ENCODE peak calls at places on chromosomes 2 and 18, in five cellular contexts. T is K562, D is HepG2, F is SK-N-SH, H is GM12878. I is an unnamed sample.

GRCh38 chr18:6638470-6638869 is 91.0 kb upstream of the ARHGAP28 start:
- DNase-seq in T (no peak), D (no peak), F (no peak), H (no peak), I (no peak)

GRCh38 chr18:72863754-72864153 is 4.0 kb downstream of the NETO1 start:
- DNase-seq in T (no peak), D (no peak), F (no peak), H (no peak), I (no peak)

GRCh38 chr18:49030692-49031443 is 80.1 kb upstream of the SMAD7 start:
- DNase-seq in T (no peak), D (no peak), F (no peak), H (no peak), I (no peak)

GRCh38 chr2:180289627-180290026 is 282.5 kb upstream of the CWC22 start:
- DNase-seq in T (no peak), D (peak), F (no peak), H (no peak), I (no peak)

GRCh38 chr2:7792031-7792651 is 874.9 kb downstream of the RNF144A start:
- DNase-seq in T (no peak), D (peak), F (no peak), H (no peak), I (no peak)

GRCh38 chr2:173076557-173077345 is 1.1 kb downstream of the MAP3K20 start:
- DNase-seq in T (peak), D (no peak), F (peak), H (peak), I (no peak)

GRCh38 chr2:207813942-207814341 is 44.2 kb upstream of the FZD5 start:
- DNase-seq in T (no peak), D (no peak), F (no peak), H (no peak), I (no peak)

GRCh38 chr2:133424876-133425275 is 143.4 kb downstream of the NCKAP5 start:
- DNase-seq in T (no peak), D (no peak), F (no peak), H (no peak), I (no peak)

GRCh38 chr2:209523778-209524362 is 100.0 kb downstream of the MAP2 start:
- DNase-seq in T (no peak), D (no peak), F (no peak), H (no peak), I (no peak)

GRCh38 chr18:59740131-59740530 is 42.9 kb upstream of the CCBE1 start:
- DNase-seq in T (no peak), D (no peak), F (no peak), H (no peak), I (no peak)

GRCh38 chr18:77343846-77344527 is 94.3 kb downstream of the GALR1 start:
- DNase-seq in T (no peak), D (no peak), F (no peak), H (no peak), I (no peak)

GRCh38 chr18:77342736-77343135 is 93.1 kb downstream of the GALR1 start:
- DNase-seq in T (no peak), D (no peak), F (no peak), H (no peak), I (no peak)

GRCh38 chr18:77346446-77346845 is 96.8 kb downstream of the GALR1 start:
- DNase-seq in T (no peak), D (no peak), F (no peak), H (no peak), I (no peak)

GRCh38 chr18:77341527-77341926 is 91.9 kb downstream of the GALR1 start:
- DNase-seq in T (no peak), D (no peak), F (no peak), H (no peak), I (no peak)

DNA sequence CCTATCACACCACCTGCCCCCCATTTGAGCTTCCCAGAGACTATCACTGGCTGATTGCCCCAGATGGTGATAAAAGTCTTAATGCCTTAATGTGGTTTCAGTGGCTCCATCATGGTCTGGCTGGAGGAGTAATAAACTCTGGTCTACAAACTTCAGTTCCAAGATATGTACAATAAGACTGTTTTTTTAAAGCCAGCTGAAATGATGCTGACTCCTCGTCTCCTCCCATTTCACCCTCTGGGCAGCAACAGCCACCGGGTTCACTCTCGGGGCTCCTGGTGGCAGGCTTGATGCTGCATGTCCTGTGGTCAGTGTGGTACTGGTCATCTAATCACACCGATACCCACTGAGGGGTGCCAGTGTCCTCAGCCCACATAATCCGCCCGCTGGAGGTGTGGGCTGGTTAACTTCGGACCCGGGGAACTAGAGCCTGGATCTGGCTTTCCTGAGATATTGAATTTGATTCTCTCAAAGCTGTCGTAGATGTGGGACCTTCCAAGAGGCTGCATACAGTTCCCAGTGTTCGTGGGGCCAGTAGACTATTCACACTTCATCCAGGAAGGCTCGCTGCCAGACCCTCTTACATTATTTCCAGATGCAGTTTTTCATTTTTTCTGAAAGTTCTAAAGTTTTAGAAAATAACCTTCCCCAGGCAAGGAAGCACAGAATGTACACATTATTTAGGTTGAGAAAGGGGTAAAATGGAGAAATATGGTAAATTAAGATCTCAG is 95.3 kb downstream of the GALR1 start:
- DNase-seq in T (no peak), D (no peak), F (no peak), H (no peak), I (no peak)
- H3K9ac ChIP-seq in T (no peak), D (no peak), F (no peak), H (no peak), I (no peak)

DNA sequence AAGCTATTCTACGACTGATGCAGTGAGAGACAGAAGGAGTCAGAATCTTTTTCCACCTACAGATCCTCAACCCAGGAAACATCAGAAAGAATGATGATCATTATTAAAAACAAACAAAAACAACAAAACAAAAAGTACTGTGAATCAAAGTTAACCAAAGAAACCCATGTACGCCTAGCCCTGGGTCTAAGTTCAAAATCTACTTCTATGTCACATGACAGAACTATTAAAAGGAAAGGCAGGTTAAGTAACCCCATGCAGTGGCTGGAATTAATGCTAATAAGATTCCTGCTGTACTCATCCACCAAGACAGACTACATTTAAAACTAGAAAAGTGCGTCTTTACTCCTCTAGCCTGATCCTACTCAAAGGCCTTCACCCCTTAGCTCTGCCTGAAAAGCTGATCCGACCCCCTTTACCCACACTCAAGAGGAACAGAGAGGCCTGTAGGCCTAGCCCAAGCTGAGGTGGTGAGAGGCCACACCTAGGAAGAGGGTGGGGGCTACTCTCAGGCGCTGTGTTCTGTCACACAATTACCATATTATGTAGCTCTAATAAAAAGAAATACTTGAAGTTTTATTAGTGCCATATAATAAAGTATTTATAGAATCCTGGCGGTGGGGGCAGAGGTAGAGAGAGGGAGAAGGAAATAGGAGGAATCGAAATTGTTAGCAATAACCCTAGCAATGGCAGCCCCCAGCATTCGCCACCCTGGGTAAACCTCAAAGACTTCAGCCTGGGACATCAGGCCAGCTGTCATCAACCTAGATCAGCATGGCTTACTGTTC is 37.1 kb downstream of the NHEJ1 start:
- DNase-seq in T (no peak), D (no peak), F (no peak), H (no peak), I (no peak)
- TF ChIP-seq ZBTB33 in T (no peak), D (no peak), F (no peak), H (no peak), I (no peak)

GRCh38 chr2:85324639-85325465 is 2.9 kb downstream of the TGOLN2 start:
- DNase-seq in T (no peak), D (peak), F (no peak), H (no peak), I (no peak)

GRCh38 chr2:85326946-85327756 is 638 bp downstream of the TGOLN2 start:
- DNase-seq in T (peak), D (no peak), F (no peak), H (no peak), I (no peak)

GRCh38 chr2:85326406-85326945 is 1.3 kb downstream of the TGOLN2 start:
- DNase-seq in T (peak), D (peak), F (no peak), H (no peak), I (no peak)

GRCh38 chr2:85323351-85323987 is 4.3 kb downstream of the TGOLN2 start:
- DNase-seq in T (no peak), D (no peak), F (no peak), H (no peak), I (no peak)

DNA sequence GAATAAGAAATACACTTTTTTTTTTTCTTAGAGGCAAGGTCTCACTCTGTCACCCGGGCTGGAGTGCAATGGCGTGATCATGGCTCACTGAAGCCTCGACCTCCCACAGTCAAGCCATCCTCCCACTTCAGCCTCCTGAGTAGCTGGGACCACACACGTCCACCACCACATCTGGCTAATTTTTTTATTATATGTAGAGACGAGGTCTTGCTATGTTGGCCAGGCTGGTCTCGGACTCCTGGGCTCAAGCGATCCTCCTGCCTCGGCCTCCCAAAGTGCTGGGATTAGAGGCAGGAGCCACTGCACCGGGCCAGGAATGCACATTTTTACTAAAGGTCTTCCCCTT is 2.4 kb downstream of the TGOLN2 start:
- DNase-seq in T (no peak), D (no peak), F (no peak), H (no peak), I (no peak)
- H3K9ac ChIP-seq in T (peak), D (peak), F (peak), H (peak), I (no peak)

GRCh38 chr2:73089270-73090030 is 17.9 kb upstream of the SFXN5 start:
- DNase-seq in T (no peak), D (peak), F (no peak), H (no peak), I (peak)
- TF ChIP-seq ZBTB33 in T (no peak), D (no peak), F (no peak), H (no peak), I (no peak)

GRCh38 chr2:202017940-202018339 is 15.7 kb upstream of the FZD7 start:
- DNase-seq in T (no peak), D (no peak), F (peak), H (no peak), I (no peak)
- H3K9ac ChIP-seq in T (no peak), D (no peak), F (no peak), H (no peak), I (no peak)

DNA sequence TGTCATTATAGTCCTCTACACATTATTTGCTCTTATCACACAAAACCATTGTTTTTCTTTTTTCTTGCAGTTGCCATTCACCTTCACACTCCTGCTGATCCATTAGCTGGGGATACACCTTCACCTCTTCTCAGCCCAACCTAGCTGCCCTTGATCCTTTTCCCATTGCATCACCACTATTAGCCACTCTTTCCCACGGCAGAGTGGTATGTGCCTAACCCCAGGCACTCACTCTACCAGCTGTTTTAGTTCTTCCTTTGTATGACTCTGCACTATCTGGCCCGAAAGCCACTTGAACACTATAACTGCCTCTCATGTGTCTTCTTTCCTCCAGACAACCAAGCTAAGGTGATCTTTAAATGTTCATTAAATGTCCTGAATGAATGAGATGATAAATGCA is 145.4 kb upstream of the PIK3C3 start:
- DNase-seq in T (no peak), D (no peak), F (no peak), H (no peak), I (no peak)
- TF ChIP-seq ZBTB33 in T (no peak), D (no peak), F (no peak), H (no peak), I (no peak)

GRCh38 chr18:7755753-7756475 is 188.8 kb downstream of the PTPRM start:
- DNase-seq in T (no peak), D (peak), F (no peak), H (no peak), I (no peak)

GRCh38 chr18:7754725-7755181 is 187.6 kb downstream of the PTPRM start:
- DNase-seq in T (no peak), D (peak), F (no peak), H (no peak), I (no peak)

GRCh38 chr18:7758764-7759163 is 191.6 kb downstream of the PTPRM start:
- DNase-seq in T (no peak), D (no peak), F (no peak), H (no peak), I (no peak)

GRCh38 chr18:7754258-7754657 is 187.1 kb downstream of the PTPRM start:
- DNase-seq in T (no peak), D (peak), F (no peak), H (no peak), I (no peak)

DNA sequence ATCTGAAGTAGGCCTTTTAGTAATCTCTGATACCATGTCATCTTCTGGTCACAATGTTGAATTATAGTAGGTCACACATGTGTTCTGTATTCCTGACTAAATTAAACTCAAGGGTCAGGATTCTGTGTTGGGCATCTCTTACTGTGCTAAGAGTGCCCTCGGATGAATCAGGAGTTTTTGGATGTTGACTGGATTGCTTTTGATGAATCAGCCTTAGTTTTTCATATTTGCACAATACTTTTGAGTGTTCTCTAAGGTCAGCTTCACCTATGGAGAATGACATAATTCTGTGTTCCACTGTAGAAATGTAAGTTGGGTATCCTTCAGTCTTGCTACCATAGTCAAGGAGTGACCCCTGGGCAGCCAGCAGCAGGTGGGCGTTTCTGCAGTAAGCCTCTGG is 190.1 kb downstream of the PTPRM start:
- DNase-seq in T (no peak), D (no peak), F (no peak), H (no peak), I (no peak)
- H3K9ac ChIP-seq in T (no peak), D (no peak), F (no peak), H (no peak), I (no peak)

GRCh38 chr2:1910021-1910420 is 165.7 kb upstream of the PXDN start:
- DNase-seq in T (no peak), D (no peak), F (no peak), H (no peak), I (no peak)

GRCh38 chr2:1907849-1908533 is 163.7 kb upstream of the PXDN start:
- DNase-seq in T (no peak), D (no peak), F (peak), H (no peak), I (no peak)

GRCh38 chr2:1910562-1911256 is 166.4 kb upstream of the PXDN start:
- DNase-seq in T (no peak), D (no peak), F (peak), H (no peak), I (no peak)

GRCh38 chr2:1911811-1912210 is 167.5 kb upstream of the PXDN start:
- DNase-seq in T (no peak), D (no peak), F (no peak), H (no peak), I (no peak)

DNA sequence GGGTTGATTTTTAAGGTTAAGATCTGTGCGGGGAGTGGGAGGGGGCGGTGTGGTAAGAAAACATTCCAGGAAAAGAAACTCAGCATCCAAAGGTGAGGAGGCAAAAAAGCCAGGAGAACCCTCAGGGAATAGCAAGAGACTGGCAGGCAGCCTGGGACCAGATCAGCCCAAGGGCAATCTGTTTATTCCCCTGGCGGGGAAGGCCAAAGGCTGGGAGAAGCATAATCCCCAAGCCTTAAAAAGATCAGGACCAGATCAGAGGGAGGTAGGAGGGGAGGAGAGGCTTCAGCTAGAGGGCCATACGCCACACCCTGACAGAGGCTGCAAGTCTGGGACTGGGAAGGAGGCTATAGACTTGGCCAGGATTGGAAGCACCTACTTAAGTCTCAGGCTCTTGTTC is 163.0 kb upstream of the PXDN start:
- DNase-seq in T (no peak), D (no peak), F (peak), H (no peak), I (no peak)
- TF ChIP-seq ZBTB33 in T (no peak), D (no peak), F (no peak), H (no peak), I (no peak)

GRCh38 chr18:34492652-34493051 is 217.4 kb upstream of the DTNA start:
- DNase-seq in T (no peak), D (peak), F (peak), H (no peak), I (no peak)

GRCh38 chr18:34495434-34495833 is 214.7 kb upstream of the DTNA start:
- DNase-seq in T (no peak), D (no peak), F (no peak), H (no peak), I (no peak)

GRCh38 chr18:34494359-34494696 is 215.8 kb upstream of the DTNA start:
- DNase-seq in T (no peak), D (peak), F (no peak), H (no peak), I (no peak)

GRCh38 chr18:34493099-34493544 is 217.0 kb upstream of the DTNA start:
- DNase-seq in T (no peak), D (peak), F (peak), H (no peak), I (no peak)

DNA sequence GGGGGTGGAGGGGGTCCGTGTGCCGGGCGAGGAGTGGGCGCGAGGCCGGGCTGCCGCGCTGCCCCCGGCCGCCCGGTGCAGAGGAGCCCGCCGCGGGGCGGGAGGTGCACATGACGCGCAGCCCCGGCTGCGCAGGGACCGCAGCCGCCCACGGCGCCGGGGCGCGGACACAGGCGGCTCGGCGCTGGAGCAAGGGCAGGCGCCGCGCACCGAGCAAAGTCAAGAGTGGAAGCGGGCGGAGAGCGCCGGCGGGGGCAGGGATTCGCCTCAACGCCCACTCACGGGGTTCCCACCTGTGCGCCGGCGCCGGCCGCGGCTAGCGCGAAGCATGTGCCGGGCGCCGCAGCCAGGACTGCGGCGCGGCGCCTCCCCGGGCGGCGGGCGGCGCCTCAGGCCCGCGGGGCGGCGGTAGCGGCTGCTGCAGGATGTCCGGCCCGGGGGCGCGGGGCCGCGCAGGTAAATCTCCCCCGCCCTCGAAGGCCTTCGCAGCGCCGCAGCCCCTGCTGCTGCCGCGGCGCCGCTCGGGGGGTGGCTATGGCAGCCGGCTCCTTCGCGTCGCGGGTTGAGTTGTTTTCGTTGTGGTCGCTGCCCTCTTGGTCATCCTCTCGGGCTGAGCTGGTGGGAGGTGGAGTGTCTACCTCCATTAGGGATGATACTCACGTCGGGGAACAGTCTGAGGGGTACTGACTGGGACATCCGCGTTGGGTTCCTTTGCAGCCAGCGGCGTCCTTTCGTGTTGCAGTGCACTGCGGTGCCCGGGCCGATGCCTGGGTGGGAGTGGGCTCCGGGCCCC is 216.3 kb upstream of the DTNA start:
- DNase-seq in T (no peak), D (peak), F (peak), H (no peak), I (no peak)
- H3K9ac ChIP-seq in T (no peak), D (peak), F (no peak), H (no peak), I (no peak)